ENCODE peak calls at places on chromosomes 7 and 10, in eight cellular contexts. One of them, this sample, is unnamed.

GRCh38 chr10:130900441-130901160 is 410.9 kb downstream of the TCERG1L start:
- DNase-seq in suprapubic skin: no peak
- DNase-seq in HepG2: no peak
- DNase-seq in spleen: no peak
- DNase-seq in upper lobe of left lung: no peak
- DNase-seq in K562: no peak
- DNase-seq in prostate gland: no peak
- DNase-seq in adrenal gland: no peak
- DNase-seq in this sample: no peak

GRCh38 chr7:134351424-134351823 is 34.7 kb upstream of the SLC35B4 start:
- DNase-seq in adrenal gland: no peak
- DNase-seq in spleen: no peak
- DNase-seq in K562: no peak
- DNase-seq in upper lobe of left lung: peak
- DNase-seq in suprapubic skin: no peak
- DNase-seq in prostate gland: no peak
- DNase-seq in HepG2: no peak
- DNase-seq in this sample: no peak

GRCh38 chr10:125260260-125260659 is 99.9 kb upstream of the CTBP2 start:
- DNase-seq in adrenal gland: no peak
- DNase-seq in HepG2: no peak
- DNase-seq in prostate gland: no peak
- DNase-seq in upper lobe of left lung: no peak
- DNase-seq in spleen: no peak
- DNase-seq in suprapubic skin: no peak
- DNase-seq in K562: no peak
- DNase-seq in this sample: no peak

GRCh38 chr7:149171894-149172533 is 23.3 kb upstream of the ZNF282 start:
- DNase-seq in spleen: no peak
- DNase-seq in prostate gland: no peak
- DNase-seq in K562: no peak
- DNase-seq in adrenal gland: no peak
- DNase-seq in HepG2: peak
- DNase-seq in suprapubic skin: no peak
- DNase-seq in upper lobe of left lung: no peak
- DNase-seq in this sample: no peak

GRCh38 chr10:93384006-93384405 is 98.1 kb downstream of the MYOF start:
- DNase-seq in K562: no peak
- DNase-seq in HepG2: no peak
- DNase-seq in spleen: no peak
- DNase-seq in adrenal gland: no peak
- DNase-seq in prostate gland: peak
- DNase-seq in upper lobe of left lung: no peak
- DNase-seq in suprapubic skin: no peak
- DNase-seq in this sample: no peak

GRCh38 chr10:69497611-69498390 is 46.5 kb downstream of the TSPAN15 start:
- DNase-seq in suprapubic skin: peak
- DNase-seq in adrenal gland: peak
- DNase-seq in prostate gland: no peak
- DNase-seq in K562: no peak
- DNase-seq in spleen: peak
- DNase-seq in upper lobe of left lung: no peak
- DNase-seq in HepG2: no peak
- DNase-seq in this sample: no peak

GRCh38 chr7:51613911-51614344 is 297.3 kb upstream of the COBL start:
- DNase-seq in suprapubic skin: no peak
- DNase-seq in spleen: no peak
- DNase-seq in prostate gland: peak
- DNase-seq in upper lobe of left lung: no peak
- DNase-seq in K562: no peak
- DNase-seq in adrenal gland: no peak
- DNase-seq in HepG2: no peak
- DNase-seq in this sample: peak

GRCh38 chr7:90624128-90624980 is 28.2 kb downstream of the CDK14 start:
- DNase-seq in suprapubic skin: no peak
- DNase-seq in spleen: no peak
- DNase-seq in prostate gland: no peak
- DNase-seq in HepG2: no peak
- DNase-seq in upper lobe of left lung: no peak
- DNase-seq in adrenal gland: no peak
- DNase-seq in K562: no peak
- DNase-seq in this sample: no peak

GRCh38 chr10:76126607-76127190 is 695.3 kb downstream of the LRMDA start:
- DNase-seq in suprapubic skin: no peak
- DNase-seq in adrenal gland: no peak
- DNase-seq in spleen: no peak
- DNase-seq in K562: no peak
- DNase-seq in prostate gland: no peak
- DNase-seq in upper lobe of left lung: no peak
- DNase-seq in HepG2: no peak
- DNase-seq in this sample: no peak

GRCh38 chr7:77338883-77339629 is 77.1 kb downstream of the GSAP start:
- DNase-seq in spleen: no peak
- DNase-seq in adrenal gland: peak
- DNase-seq in suprapubic skin: no peak
- DNase-seq in upper lobe of left lung: no peak
- DNase-seq in prostate gland: no peak
- DNase-seq in K562: no peak
- DNase-seq in HepG2: peak
- DNase-seq in this sample: no peak

GRCh38 chr10:57775250-57775649 is 492.4 kb downstream of the IPMK start:
- DNase-seq in suprapubic skin: no peak
- DNase-seq in prostate gland: no peak
- DNase-seq in adrenal gland: no peak
- DNase-seq in HepG2: no peak
- DNase-seq in K562: no peak
- DNase-seq in upper lobe of left lung: no peak
- DNase-seq in spleen: no peak
- DNase-seq in this sample: no peak

GRCh38 chr7:155232911-155233702 is 64.6 kb upstream of the INSIG1 start:
- DNase-seq in K562: no peak
- DNase-seq in HepG2: no peak
- DNase-seq in adrenal gland: no peak
- DNase-seq in spleen: peak
- DNase-seq in suprapubic skin: no peak
- DNase-seq in upper lobe of left lung: no peak
- DNase-seq in prostate gland: no peak
- DNase-seq in this sample: no peak

GRCh38 chr7:38335123-38335489 is 61.7 kb upstream of the TARP start:
- DNase-seq in spleen: no peak
- DNase-seq in suprapubic skin: no peak
- DNase-seq in upper lobe of left lung: no peak
- DNase-seq in K562: no peak
- DNase-seq in HepG2: no peak
- DNase-seq in prostate gland: no peak
- DNase-seq in adrenal gland: peak
- DNase-seq in this sample: no peak

GRCh38 chr7:38334163-38334562 is 60.7 kb upstream of the TARP start:
- DNase-seq in spleen: no peak
- DNase-seq in adrenal gland: no peak
- DNase-seq in HepG2: no peak
- DNase-seq in suprapubic skin: no peak
- DNase-seq in K562: no peak
- DNase-seq in upper lobe of left lung: no peak
- DNase-seq in prostate gland: no peak
- DNase-seq in this sample: no peak

GRCh38 chr7:38339953-38340819 is 66.8 kb upstream of the TARP start:
- DNase-seq in prostate gland: no peak
- DNase-seq in suprapubic skin: no peak
- DNase-seq in K562: no peak
- DNase-seq in adrenal gland: no peak
- DNase-seq in upper lobe of left lung: no peak
- DNase-seq in spleen: no peak
- DNase-seq in HepG2: no peak
- DNase-seq in this sample: no peak

GRCh38 chr7:38330861-38331709 is 57.6 kb upstream of the TARP start:
- DNase-seq in upper lobe of left lung: no peak
- DNase-seq in suprapubic skin: no peak
- DNase-seq in prostate gland: no peak
- DNase-seq in spleen: peak
- DNase-seq in adrenal gland: no peak
- DNase-seq in K562: peak
- DNase-seq in HepG2: no peak
- DNase-seq in this sample: no peak

DNA sequence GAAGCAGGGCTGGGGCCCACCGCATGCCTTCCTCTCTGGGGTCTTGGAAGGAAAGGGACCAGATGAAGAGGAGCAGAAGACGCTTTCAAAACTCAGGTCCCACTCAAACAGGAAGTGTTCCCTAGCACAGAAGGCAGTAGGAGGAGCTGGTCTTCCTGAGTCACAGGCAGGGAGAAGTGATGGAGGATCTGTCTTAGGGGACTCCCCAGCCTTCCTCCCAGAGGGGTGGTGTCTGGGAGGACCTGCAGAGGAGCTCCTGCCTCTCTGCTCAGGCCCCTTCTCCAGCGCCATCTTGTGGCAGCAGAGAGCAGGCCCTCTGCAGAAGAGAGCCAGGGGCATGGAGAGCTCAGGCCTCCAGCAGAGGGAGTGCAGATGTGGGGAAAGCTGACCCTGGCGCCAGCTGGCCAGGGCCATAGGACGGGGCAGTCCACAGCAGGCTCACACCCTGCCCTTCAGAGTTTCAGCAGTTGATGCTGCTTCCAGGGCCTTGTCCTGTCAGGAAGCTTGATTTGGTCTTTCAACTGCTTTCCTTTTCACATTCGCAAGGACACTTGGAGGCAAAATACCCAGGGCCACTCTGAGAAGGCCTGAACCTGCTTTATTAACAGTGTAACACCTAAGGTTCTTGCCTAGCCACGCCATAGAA is 62.2 kb upstream of the TARP start:
- DNase-seq in spleen: peak
- DNase-seq in prostate gland: peak
- DNase-seq in HepG2: peak
- DNase-seq in K562: peak
- DNase-seq in suprapubic skin: no peak
- DNase-seq in upper lobe of left lung: peak
- DNase-seq in adrenal gland: peak
- DNase-seq in this sample: peak
- TF ChIP-seq POLR2A in spleen: no peak
- TF ChIP-seq POLR2A in prostate gland: no peak
- TF ChIP-seq POLR2A in HepG2: no peak
- TF ChIP-seq POLR2A in K562: peak
- TF ChIP-seq POLR2A in suprapubic skin: no peak
- TF ChIP-seq POLR2A in upper lobe of left lung: no peak
- TF ChIP-seq POLR2A in adrenal gland: no peak
- TF ChIP-seq POLR2A in this sample: no peak

GRCh38 chr10:90414926-90415325 is 442.9 kb downstream of the HTR7 start:
- DNase-seq in K562: no peak
- DNase-seq in adrenal gland: no peak
- DNase-seq in spleen: no peak
- DNase-seq in prostate gland: no peak
- DNase-seq in upper lobe of left lung: no peak
- DNase-seq in suprapubic skin: no peak
- DNase-seq in HepG2: no peak
- DNase-seq in this sample: no peak

GRCh38 chr10:90417056-90417455 is 440.8 kb downstream of the HTR7 start:
- DNase-seq in HepG2: peak
- DNase-seq in upper lobe of left lung: no peak
- DNase-seq in adrenal gland: no peak
- DNase-seq in K562: no peak
- DNase-seq in suprapubic skin: no peak
- DNase-seq in prostate gland: no peak
- DNase-seq in spleen: no peak
- DNase-seq in this sample: no peak

GRCh38 chr10:90418869-90419652 is 438.8 kb downstream of the HTR7 start:
- DNase-seq in suprapubic skin: no peak
- DNase-seq in prostate gland: no peak
- DNase-seq in K562: no peak
- DNase-seq in spleen: no peak
- DNase-seq in upper lobe of left lung: no peak
- DNase-seq in HepG2: peak
- DNase-seq in adrenal gland: no peak
- DNase-seq in this sample: no peak

GRCh38 chr10:90417466-90418210 is 440.2 kb downstream of the HTR7 start:
- DNase-seq in spleen: no peak
- DNase-seq in adrenal gland: no peak
- DNase-seq in prostate gland: no peak
- DNase-seq in HepG2: no peak
- DNase-seq in upper lobe of left lung: no peak
- DNase-seq in K562: no peak
- DNase-seq in suprapubic skin: no peak
- DNase-seq in this sample: no peak

DNA sequence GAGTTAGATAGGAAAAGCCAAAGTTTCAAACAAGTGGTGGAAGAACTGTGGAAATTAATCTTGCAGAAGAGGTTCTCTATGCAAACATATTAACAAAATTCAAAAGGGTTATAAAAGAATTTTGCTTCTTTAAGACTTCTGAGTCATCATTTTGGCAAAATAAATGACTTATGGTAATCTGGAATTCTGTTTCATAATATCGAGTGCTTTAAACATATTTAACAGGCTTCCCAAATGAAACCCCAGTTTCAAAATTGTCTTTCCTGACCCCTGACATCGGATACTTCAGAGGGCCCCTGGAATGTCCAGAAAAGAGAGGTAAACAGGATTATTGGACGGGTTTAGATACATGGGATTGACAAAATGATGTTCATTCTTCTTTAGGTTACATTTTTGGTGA is 444.6 kb downstream of the HTR7 start:
- DNase-seq in adrenal gland: no peak
- DNase-seq in HepG2: no peak
- DNase-seq in prostate gland: no peak
- DNase-seq in K562: no peak
- DNase-seq in spleen: no peak
- DNase-seq in suprapubic skin: no peak
- DNase-seq in upper lobe of left lung: no peak
- DNase-seq in this sample: no peak
- H3K4me3 ChIP-seq in adrenal gland: no peak
- H3K4me3 ChIP-seq in HepG2: no peak
- H3K4me3 ChIP-seq in prostate gland: no peak
- H3K4me3 ChIP-seq in K562: no peak
- H3K4me3 ChIP-seq in spleen: no peak
- H3K4me3 ChIP-seq in suprapubic skin: no peak
- H3K4me3 ChIP-seq in upper lobe of left lung: no peak
- H3K4me3 ChIP-seq in this sample: no peak

DNA sequence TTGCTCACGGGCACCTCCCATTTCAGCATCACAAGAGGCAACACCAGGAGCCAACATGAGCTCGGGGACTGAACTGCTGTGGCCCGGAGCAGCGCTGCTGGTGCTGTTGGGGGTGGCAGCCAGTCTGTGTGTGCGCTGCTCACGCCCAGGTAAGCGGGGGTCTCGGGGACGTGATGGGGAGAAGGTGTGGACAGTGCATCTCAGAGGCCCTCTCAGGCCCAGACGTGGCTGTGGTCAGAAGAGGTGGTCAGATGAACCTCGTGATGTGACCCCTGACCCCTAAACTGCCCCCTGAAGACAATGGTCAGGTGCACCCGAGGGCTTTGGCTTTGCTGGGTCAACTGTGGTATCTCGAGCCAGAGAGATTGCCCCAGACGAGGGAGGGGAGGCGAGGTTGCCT is 6.1 kb downstream of the LAT2 start:
- DNase-seq in K562: no peak
- DNase-seq in upper lobe of left lung: peak
- DNase-seq in HepG2: no peak
- DNase-seq in prostate gland: no peak
- DNase-seq in suprapubic skin: no peak
- DNase-seq in adrenal gland: no peak
- DNase-seq in spleen: no peak
- DNase-seq in this sample: no peak
- H3K27ac ChIP-seq in K562: no peak
- H3K27ac ChIP-seq in upper lobe of left lung: no peak
- H3K27ac ChIP-seq in HepG2: no peak
- H3K27ac ChIP-seq in prostate gland: no peak
- H3K27ac ChIP-seq in suprapubic skin: no peak
- H3K27ac ChIP-seq in adrenal gland: no peak
- H3K27ac ChIP-seq in spleen: peak
- H3K27ac ChIP-seq in this sample: no peak

GRCh38 chr7:23476286-23477169 is 6.2 kb upstream of the IGF2BP3 start:
- DNase-seq in K562: no peak
- DNase-seq in suprapubic skin: no peak
- DNase-seq in spleen: no peak
- DNase-seq in prostate gland: no peak
- DNase-seq in HepG2: no peak
- DNase-seq in upper lobe of left lung: no peak
- DNase-seq in adrenal gland: no peak
- DNase-seq in this sample: no peak
- TF ChIP-seq POLR2A in K562: peak
- TF ChIP-seq POLR2A in suprapubic skin: no peak
- TF ChIP-seq POLR2A in spleen: no peak
- TF ChIP-seq POLR2A in prostate gland: no peak
- TF ChIP-seq POLR2A in HepG2: no peak
- TF ChIP-seq POLR2A in upper lobe of left lung: no peak
- TF ChIP-seq POLR2A in adrenal gland: no peak
- TF ChIP-seq POLR2A in this sample: no peak

This sample was measured in testis.